ENCODE peak calls at places on chromosomes 3 and 15, in nine cellular contexts. C, K, B, J, A, Z, W, F and G are unnamed samples.

GRCh38 chr3:147462856-147463255 is 53.7 kb downstream of the ZIC1 start:
- DNase-seq in K (no peak), A (no peak), F (no peak), W (no peak), J (peak), Z (no peak), C (peak), B (no peak), G (no peak)

GRCh38 chr3:46646700-46647099 is 34.4 kb downstream of the FAM240A start:
- DNase-seq in Z (peak), F (no peak), J (peak), C (peak), W (no peak), K (no peak), B (no peak), A (no peak), G (no peak)

GRCh38 chr3:120555661-120556509 is 40.3 kb upstream of the NDUFB4 start:
- DNase-seq in B (no peak), J (no peak), A (no peak), K (no peak), W (no peak), Z (no peak), C (no peak), F (no peak), G (no peak)

GRCh38 chr15:74773731-74774252 is 8.1 kb upstream of the CSK start:
- DNase-seq in K (peak), C (no peak), J (no peak), F (no peak), Z (no peak), W (no peak), A (no peak), B (no peak), G (no peak)

GRCh38 chr3:38038447-38038911 is 529 bp upstream of the DLEC1 start:
- DNase-seq in K (no peak), J (peak), C (no peak), F (no peak), W (no peak), B (no peak), A (no peak), Z (no peak), G (no peak)

GRCh38 chr3:141452045-141452444 is 34.8 kb upstream of the RASA2 start:
- DNase-seq in Z (peak), W (peak), J (peak), C (peak), K (peak), B (peak), A (peak), F (no peak), G (peak)

GRCh38 chr15:72135719-72136118 is 17.5 kb downstream of the SENP8 start:
- DNase-seq in F (no peak), Z (no peak), W (no peak), A (no peak), J (no peak), B (no peak), C (no peak), K (no peak), G (no peak)

GRCh38 chr3:162491957-162492356 is 995.3 kb downstream of the OTOL1 start:
- DNase-seq in C (peak), F (no peak), K (no peak), A (no peak), Z (peak), J (peak), W (no peak), B (no peak), G (no peak)

GRCh38 chr3:34998905-34999304 is 640.4 kb upstream of the ARPP21 start:
- DNase-seq in C (no peak), W (no peak), A (no peak), Z (no peak), F (no peak), B (no peak), J (peak), K (no peak), G (no peak)

GRCh38 chr15:34708422-34708821 is 46.4 kb downstream of the GJD2 start:
- DNase-seq in A (no peak), C (peak), K (peak), J (peak), F (no peak), W (peak), Z (peak), B (no peak), G (peak)

GRCh38 chr3:138381950-138382715 is 33.8 kb downstream of the MRAS start:
- DNase-seq in B (no peak), W (peak), Z (peak), C (peak), K (no peak), F (peak), J (peak), A (no peak), G (no peak)

GRCh38 chr3:127097516-127097915 is 95.4 kb upstream of the PRR23E start:
- DNase-seq in F (no peak), K (no peak), C (no peak), A (no peak), Z (no peak), B (no peak), W (no peak), J (no peak), G (no peak)

GRCh38 chr3:151386063-151386462 is 1.5 kb upstream of the P2RY12 start:
- DNase-seq in K (no peak), W (no peak), C (peak), A (no peak), F (no peak), B (no peak), Z (no peak), J (no peak), G (no peak)

GRCh38 chr3:105842943-105843342 is 25.9 kb downstream of the CBLB start:
- DNase-seq in W (no peak), B (no peak), J (no peak), K (no peak), A (no peak), F (no peak), Z (no peak), C (peak), G (no peak)

GRCh38 chr15:82043726-82044372 is 2.0 kb downstream of the MEX3B start:
- DNase-seq in Z (no peak), C (no peak), A (no peak), B (no peak), F (peak), K (no peak), J (no peak), W (no peak), G (no peak)

GRCh38 chr3:184773341-184774186 is 38.4 kb upstream of the VPS8 start:
- DNase-seq in C (peak), K (no peak), Z (peak), J (no peak), B (no peak), F (no peak), A (no peak), W (peak), G (no peak)
- H3K4me3 ChIP-seq in C (peak), K (no peak), Z (no peak), J (no peak), B (no peak), F (no peak), A (no peak), W (no peak), G (no peak)

DNA sequence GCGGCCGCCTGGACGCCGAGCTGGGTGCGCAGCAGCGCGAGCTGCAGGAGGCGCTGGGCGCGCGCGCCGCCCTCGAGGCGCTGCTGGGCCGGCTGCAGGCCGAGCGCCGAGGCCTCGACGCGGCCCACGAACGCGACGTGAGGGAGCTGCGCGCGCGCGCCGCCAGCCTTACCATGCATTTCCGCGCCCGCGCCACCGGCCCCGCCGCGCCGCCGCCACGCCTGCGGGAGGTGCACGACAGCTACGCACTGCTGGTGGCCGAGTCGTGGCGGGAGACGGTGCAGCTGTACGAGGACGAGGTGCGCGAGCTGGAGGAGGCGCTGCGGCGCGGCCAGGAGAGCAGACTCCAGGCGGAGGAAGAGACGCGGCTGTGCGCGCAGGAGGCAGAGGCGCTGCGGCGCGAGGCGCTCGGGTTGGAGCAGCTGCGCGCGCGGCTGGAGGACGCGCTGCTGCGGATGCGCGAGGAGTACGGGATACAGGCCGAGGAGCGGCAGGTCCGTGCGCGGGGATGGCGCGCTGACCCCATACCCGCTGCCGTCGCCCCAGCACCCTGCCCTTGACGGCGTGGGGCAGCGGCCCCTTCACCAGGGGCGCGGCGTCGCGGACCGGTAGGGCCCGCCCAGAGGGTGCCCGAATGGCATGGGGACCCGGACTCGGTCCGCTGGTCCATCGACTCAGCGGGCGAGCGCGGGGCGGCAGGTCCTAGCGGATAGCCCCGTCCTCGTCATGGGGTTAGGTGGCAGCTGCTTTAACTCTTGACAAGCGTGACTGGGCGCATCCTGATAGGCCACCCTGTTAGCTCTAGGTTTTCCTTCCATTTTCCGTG is 849 bp downstream of the SYNM start:
- DNase-seq in J (peak), B (peak), W (peak), A (no peak), F (peak), C (peak), Z (peak), K (no peak), G (peak)
- H3K4me3 ChIP-seq in J (peak), B (no peak), W (peak), A (no peak), F (peak), C (peak), Z (peak), K (no peak), G (peak)

GRCh38 chr3:73542127-73542526 is 82.6 kb downstream of the PDZRN3 start:
- DNase-seq in W (no peak), Z (no peak), J (no peak), B (no peak), A (no peak), C (no peak), K (no peak), F (peak), G (no peak)
- H3K4me3 ChIP-seq in W (no peak), Z (no peak), J (no peak), B (no peak), A (no peak), C (no peak), K (no peak), F (no peak), G (no peak)

DNA sequence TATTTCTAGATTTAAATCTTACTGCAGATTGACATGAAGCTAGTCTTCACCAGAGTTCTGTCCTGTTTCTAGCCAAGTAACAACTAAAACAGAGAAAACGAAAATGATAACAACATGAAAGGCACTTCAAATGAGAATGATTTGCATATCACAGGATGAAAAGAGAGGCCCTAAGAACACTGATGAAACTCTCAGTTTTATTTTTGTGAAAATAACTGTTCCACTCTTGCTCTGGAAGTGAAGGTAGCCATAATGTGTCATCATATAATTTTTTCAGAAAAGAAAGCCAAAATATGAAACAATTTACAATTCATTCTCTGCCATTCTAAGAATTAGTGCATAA is 274.4 kb downstream of the ADAMTSL3 start:
- DNase-seq in K (no peak), Z (no peak), B (no peak), A (no peak), C (no peak), J (no peak), F (no peak), W (no peak), G (no peak)
- H3K4me3 ChIP-seq in K (no peak), Z (no peak), B (no peak), A (peak), C (no peak), J (no peak), F (no peak), W (no peak), G (no peak)

GRCh38 chr15:26670116-26670515 is 102.8 kb downstream of the GABRB3 start:
- DNase-seq in Z (no peak), J (no peak), K (no peak), B (no peak), F (no peak), C (no peak), A (no peak), W (no peak), G (no peak)

GRCh38 chr15:26676115-26676514 is 96.8 kb downstream of the GABRB3 start:
- DNase-seq in J (no peak), K (no peak), F (no peak), Z (no peak), W (no peak), A (no peak), B (no peak), C (no peak), G (no peak)

GRCh38 chr15:26679927-26680326 is 92.9 kb downstream of the GABRB3 start:
- DNase-seq in Z (no peak), F (no peak), J (no peak), B (no peak), K (no peak), W (no peak), C (no peak), A (no peak), G (no peak)

GRCh38 chr15:26674467-26674866 is 98.4 kb downstream of the GABRB3 start:
- DNase-seq in Z (no peak), W (no peak), A (no peak), B (no peak), J (no peak), F (no peak), K (no peak), C (no peak), G (no peak)
- H3K4me3 ChIP-seq in Z (no peak), W (no peak), A (no peak), B (no peak), J (no peak), F (no peak), K (no peak), C (no peak), G (no peak)

GRCh38 chr3:180325958-180326357 is 276.0 kb upstream of the TTC14 start:
- DNase-seq in C (no peak), A (no peak), Z (no peak), W (no peak), B (no peak), K (no peak), J (no peak), F (no peak), G (no peak)

GRCh38 chr3:180329187-180329586 is 272.8 kb upstream of the TTC14 start:
- DNase-seq in C (no peak), Z (no peak), K (no peak), W (no peak), F (no peak), A (no peak), J (no peak), B (no peak), G (no peak)

GRCh38 chr3:180324791-180325190 is 277.2 kb upstream of the TTC14 start:
- DNase-seq in J (no peak), C (no peak), Z (no peak), F (no peak), A (no peak), W (no peak), K (no peak), B (no peak), G (no peak)

GRCh38 chr3:180322829-180323228 is 279.1 kb upstream of the TTC14 start:
- DNase-seq in K (no peak), C (no peak), J (no peak), Z (no peak), F (no peak), B (no peak), W (no peak), A (no peak), G (no peak)

GRCh38 chr3:180325533-180325932 is 276.4 kb upstream of the TTC14 start:
- DNase-seq in B (no peak), F (no peak), J (no peak), Z (no peak), C (no peak), W (no peak), K (no peak), A (no peak), G (no peak)
- H3K4me3 ChIP-seq in B (no peak), F (no peak), J (no peak), Z (no peak), C (no peak), W (no peak), K (no peak), A (no peak), G (no peak)

GRCh38 chr15:73754461-73754860 is 1.3 kb upstream of the INSYN1 start:
- DNase-seq in F (no peak), B (no peak), A (no peak), W (no peak), Z (no peak), J (no peak), C (no peak), K (no peak), G (no peak)

GRCh38 chr15:73753250-73754130 is at the start of gene INSYN1:
- DNase-seq in C (peak), W (peak), B (no peak), Z (peak), J (peak), K (no peak), A (no peak), F (no peak), G (no peak)

GRCh38 chr15:73751481-73751880 is 1.7 kb downstream of the INSYN1 start:
- DNase-seq in K (no peak), Z (no peak), A (no peak), C (no peak), F (no peak), J (no peak), W (no peak), B (no peak), G (no peak)

GRCh38 chr15:73751896-73752816 is 995 bp downstream of the INSYN1 start:
- DNase-seq in Z (no peak), K (no peak), W (peak), C (no peak), A (no peak), F (no peak), J (no peak), B (no peak), G (no peak)

GRCh38 chr15:73752817-73753214 is 335 bp downstream of the INSYN1 start:
- DNase-seq in K (no peak), A (no peak), F (no peak), W (peak), C (no peak), J (no peak), Z (no peak), B (no peak), G (no peak)
- H3K4me3 ChIP-seq in K (no peak), A (no peak), F (peak), W (peak), C (peak), J (peak), Z (peak), B (no peak), G (no peak)

DNA sequence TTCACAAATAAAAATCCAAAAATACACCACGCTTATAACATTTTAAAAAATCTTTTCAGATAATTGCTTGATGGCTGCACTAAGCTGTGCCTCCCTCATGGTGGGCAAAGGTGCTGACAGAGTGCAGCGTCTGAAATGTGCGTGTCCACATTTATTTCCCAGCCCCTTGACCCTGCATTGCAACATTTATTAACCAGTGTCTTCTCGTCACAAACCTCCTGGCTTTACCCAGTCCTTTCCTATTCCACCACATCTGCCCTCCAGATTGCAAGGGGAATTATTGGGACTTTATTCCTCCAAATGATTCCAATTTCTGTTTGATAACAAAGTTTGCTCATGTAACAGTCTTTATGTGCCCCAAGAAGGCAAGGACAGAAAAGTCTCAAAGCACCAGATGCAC is 5.5 kb downstream of the RASGRP1 start:
- DNase-seq in K (no peak), F (no peak), C (peak), Z (no peak), A (no peak), J (no peak), W (no peak), B (no peak), G (no peak)
- H3K4me3 ChIP-seq in K (no peak), F (no peak), C (no peak), Z (no peak), A (peak), J (no peak), W (no peak), B (peak), G (no peak)